ENCODE peak calls at places on chromosome 22, in five cellular contexts. H, V, P, B and N are unnamed samples.

GRCh38 chr22:48473202-48473601 is 1354.5 kb downstream of the BRD1 start:
- DNase-seq in V (no peak), H (no peak), P (no peak), B (no peak), N (no peak)

GRCh38 chr22:30649430-30650007 is 13.9 kb downstream of the SLC35E4 start:
- DNase-seq in V (peak), B (peak), H (no peak), P (peak), N (peak)

GRCh38 chr22:31676700-31677099 is 14.7 kb upstream of the PISD start:
- DNase-seq in V (peak), H (peak), P (peak), B (peak), N (peak)

GRCh38 chr22:19730662-19731360 is 7.5 kb downstream of the GP1BB start:
- DNase-seq in B (peak), P (peak), V (peak), H (peak), N (no peak)

GRCh38 chr22:46561435-46561905 is 24.1 kb upstream of the CELSR1 start:
- DNase-seq in P (peak), V (peak), B (no peak), H (peak), N (peak)

GRCh38 chr22:48372395-48372794 is 1455.3 kb downstream of the BRD1 start:
- DNase-seq in V (peak), P (no peak), B (no peak), H (no peak), N (no peak)

GRCh38 chr22:19921544-19922081 is 20.0 kb upstream of the COMT start:
- DNase-seq in B (no peak), H (no peak), V (no peak), P (no peak), N (no peak)

GRCh38 chr22:24834845-24835570 is 29.0 kb downstream of the SGSM1 start:
- DNase-seq in P (peak), B (peak), H (no peak), V (peak), N (no peak)

GRCh38 chr22:36152088-36152487 is 8.5 kb downstream of the APOL3 start:
- DNase-seq in H (no peak), P (no peak), V (no peak), B (no peak), N (no peak)

GRCh38 chr22:46501701-46502100 is 35.7 kb downstream of the CELSR1 start:
- DNase-seq in B (peak), P (peak), H (no peak), V (no peak), N (peak)

GRCh38 chr22:30178180-30179126 is 68.1 kb downstream of the LIF start:
- DNase-seq in P (no peak), H (no peak), B (no peak), V (no peak), N (no peak)

GRCh38 chr22:26066534-26066933 is 102.7 kb upstream of the SEZ6L start:
- DNase-seq in H (no peak), B (no peak), V (peak), P (no peak), N (no peak)

GRCh38 chr22:46075764-46076531 is 74.4 kb upstream of the PPARA start:
- DNase-seq in H (no peak), B (no peak), V (no peak), P (no peak), N (no peak)

GRCh38 chr22:48478529-48479265 is 1349.0 kb downstream of the BRD1 start:
- DNase-seq in V (no peak), B (no peak), P (no peak), H (no peak), N (no peak)

GRCh38 chr22:29306830-29307657 is 594 bp downstream of the GAS2L1 start:
- DNase-seq in H (peak), V (peak), P (peak), B (peak), N (no peak)

GRCh38 chr22:41403532-41404318 is 22.0 kb downstream of the TEF start:
- DNase-seq in H (peak), B (peak), V (peak), P (peak), N (peak)
- H3K4me2 ChIP-seq in H (peak), B (peak), V (no peak), P (no peak), N (peak)

GRCh38 chr22:49517721-49518120 is 310.0 kb downstream of the BRD1 start:
- DNase-seq in V (no peak), P (no peak), B (no peak), H (no peak), N (no peak)
- H3K4me2 ChIP-seq in V (no peak), P (no peak), B (no peak), H (no peak), N (no peak)

DNA sequence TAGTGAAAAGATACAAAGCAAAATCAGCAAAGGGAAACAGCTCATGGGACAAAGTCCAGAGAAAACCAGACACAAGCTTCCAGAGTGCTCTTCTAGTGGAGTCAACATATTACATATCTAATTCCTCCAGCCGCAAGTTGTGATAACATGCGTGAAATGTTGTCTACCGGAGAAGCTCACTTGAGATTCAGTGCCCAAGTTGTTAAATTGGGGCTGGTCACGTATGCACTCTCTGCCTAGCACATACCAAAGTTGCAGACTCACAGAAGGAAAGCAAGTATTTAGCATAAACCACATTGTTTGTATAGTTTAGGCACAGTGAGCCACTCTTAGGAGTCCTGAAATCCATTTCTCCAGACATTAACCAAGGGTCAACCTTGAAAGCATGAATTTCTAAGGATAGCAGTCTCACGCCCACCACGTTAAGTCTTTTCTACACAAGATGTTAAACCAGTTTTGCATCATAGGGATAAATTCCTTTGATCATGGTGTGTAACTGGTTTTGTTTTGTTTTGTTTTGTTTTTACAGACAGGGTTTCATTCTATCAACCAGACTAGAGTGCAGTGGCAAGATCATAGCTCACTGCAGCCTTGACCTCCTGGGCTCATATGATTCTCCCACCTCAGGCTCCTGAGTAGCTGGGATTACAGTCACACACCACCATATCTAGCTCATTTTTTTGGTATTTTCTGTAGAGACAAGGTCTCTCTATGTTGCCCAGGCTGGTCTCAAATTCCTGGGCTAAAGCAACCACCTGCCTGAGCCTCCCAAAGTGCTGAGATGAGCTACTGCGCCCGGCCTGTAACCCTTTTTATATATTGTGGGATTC is 39.5 kb upstream of the EP300 start:
- DNase-seq in B (peak), H (no peak), V (peak), P (peak), N (peak)
- H3K4me2 ChIP-seq in B (peak), H (peak), V (no peak), P (peak), N (peak)

GRCh38 chr22:35066768-35067167 is 810 bp downstream of the ISX start:
- DNase-seq in V (no peak), B (no peak), H (no peak), P (no peak), N (no peak)
- H3K4me2 ChIP-seq in V (no peak), B (no peak), H (no peak), P (no peak), N (no peak)

DNA sequence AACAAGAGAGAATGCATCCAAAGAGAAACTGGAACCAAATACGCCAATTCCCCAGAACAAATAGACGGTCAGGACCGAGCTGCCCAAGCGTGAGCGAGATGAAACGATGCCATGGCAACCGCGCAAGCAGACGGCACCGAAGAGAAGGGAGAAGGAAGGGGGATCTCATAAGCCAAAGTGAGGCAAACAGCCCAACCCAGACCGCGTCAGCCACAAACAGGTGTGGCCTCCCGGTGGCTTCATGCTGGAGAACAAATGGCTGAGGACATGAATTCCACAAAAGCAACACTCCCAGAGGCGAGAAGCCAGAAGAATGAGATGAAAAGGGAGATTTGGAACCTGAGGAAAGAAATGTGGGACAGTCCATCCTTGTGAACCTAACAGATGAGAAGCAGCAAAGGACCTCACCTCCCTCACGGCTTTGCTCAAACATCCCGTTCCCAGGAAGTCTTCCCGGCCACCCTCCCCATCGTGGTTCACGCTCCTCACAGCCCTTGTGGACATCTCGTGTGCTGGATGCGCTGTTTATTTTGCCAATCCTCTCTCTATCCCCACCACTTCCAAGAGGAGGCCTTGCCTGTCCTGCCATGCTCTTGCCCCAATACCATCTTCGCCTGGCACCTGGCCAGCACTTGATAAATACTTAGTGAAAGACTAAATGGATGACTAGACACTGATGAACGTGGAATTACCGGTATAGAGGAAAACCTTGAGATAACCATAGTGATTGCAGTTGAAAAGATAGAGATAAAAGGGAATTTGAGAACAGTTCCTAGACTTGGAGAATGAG is 89.2 kb upstream of the RTL6 start:
- DNase-seq in P (peak), B (no peak), H (no peak), V (peak), N (peak)
- H3K4me2 ChIP-seq in P (peak), B (peak), H (no peak), V (no peak), N (peak)

DNA sequence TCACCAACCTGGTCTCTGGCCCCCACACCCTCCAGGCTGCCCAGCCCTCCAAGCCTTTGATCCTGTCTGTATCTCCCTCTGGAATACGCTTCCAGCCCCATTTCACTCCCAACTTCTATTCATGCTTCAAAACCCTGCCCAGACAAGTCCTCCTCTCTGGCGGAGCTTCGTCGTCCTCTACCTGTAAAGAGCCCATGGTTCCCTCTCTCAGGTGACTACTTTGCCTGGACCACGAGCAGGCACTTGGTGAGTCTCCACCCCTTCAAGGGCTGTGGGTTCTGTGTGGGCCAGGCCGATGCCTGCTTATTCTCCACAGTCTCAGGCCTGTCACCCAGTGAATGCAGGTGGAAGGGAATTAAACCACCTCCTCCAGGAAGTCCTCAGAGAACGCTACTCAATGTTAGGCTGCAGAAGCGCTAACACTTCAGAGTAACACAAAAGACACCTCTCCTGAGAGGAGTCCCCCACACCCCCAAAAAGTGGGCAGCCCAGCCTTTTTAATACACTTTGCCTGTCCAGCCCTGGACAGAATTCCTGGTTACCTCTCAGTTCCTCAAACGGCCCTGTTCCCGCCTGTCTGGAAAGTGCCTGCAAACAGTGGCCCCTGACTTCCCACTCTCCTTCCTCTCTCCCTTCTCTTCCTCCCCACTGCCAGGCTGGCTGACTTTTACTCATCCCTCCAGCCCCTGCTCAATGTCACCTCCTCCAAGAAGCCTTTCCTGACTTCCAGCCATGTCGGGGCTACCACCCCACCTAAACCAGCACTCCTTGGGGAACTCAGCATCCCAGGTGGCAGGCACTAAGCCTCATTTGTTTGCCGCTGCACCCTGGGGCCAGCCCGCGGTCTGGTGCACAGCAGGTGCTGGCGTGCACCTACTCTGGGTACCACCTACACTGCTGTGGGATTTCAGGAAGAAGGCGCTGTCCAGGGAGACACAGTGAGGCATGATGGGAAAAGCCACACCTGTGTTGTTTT is 9.0 kb downstream of the RAC2 start:
- DNase-seq in H (no peak), V (no peak), P (no peak), B (no peak), N (no peak)
- H3K4me2 ChIP-seq in H (no peak), V (no peak), P (no peak), B (no peak), N (no peak)

DNA sequence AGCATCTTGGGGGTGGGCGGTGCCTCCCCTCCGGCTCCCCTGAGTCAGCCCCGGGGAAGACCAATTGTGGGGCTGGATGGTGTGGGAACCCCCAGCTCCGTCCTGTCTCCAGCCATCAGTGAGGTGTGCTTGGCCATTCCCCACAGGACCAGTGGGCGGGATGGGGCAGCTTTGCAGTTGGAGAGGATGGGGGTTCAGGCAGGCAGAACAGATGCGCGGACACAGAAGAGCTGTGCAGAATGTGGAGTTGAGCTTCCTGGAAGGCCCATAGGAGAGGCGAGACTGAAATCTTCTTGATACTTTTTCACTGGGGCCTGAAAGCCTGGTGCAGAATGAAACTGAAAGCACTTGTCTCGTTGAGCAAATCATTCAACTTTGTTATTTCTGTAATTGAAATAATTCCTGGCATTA is 23.8 kb downstream of the PARVB start:
- DNase-seq in H (no peak), P (no peak), B (no peak), V (no peak), N (no peak)
- H3K4me2 ChIP-seq in H (no peak), P (no peak), B (no peak), V (no peak), N (no peak)

GRCh38 chr22:43381693-43382092 is 30.1 kb upstream of the MPPED1 start:
- DNase-seq in H (no peak), P (peak), B (peak), V (no peak), N (no peak)

GRCh38 chr22:43376765-43377485 is 33.8 kb upstream of the SCUBE1 start:
- DNase-seq in V (peak), H (no peak), P (no peak), B (no peak), N (no peak)

GRCh38 chr22:43377486-43377995 is 34.3 kb upstream of the MPPED1 start:
- DNase-seq in H (no peak), V (no peak), B (peak), P (peak), N (no peak)

GRCh38 chr22:43375951-43376455 is 32.8 kb upstream of the SCUBE1 start:
- DNase-seq in H (no peak), V (no peak), B (no peak), P (peak), N (no peak)

GRCh38 chr22:43378011-43378704 is 33.7 kb upstream of the MPPED1 start:
- DNase-seq in V (peak), B (peak), P (peak), H (no peak), N (no peak)
- H3K4me2 ChIP-seq in V (no peak), B (no peak), P (no peak), H (no peak), N (no peak)

GRCh38 chr22:27766679-27767078 is 34.9 kb downstream of the MN1 start:
- DNase-seq in B (no peak), V (no peak), P (no peak), H (no peak), N (no peak)
- H3K4me2 ChIP-seq in B (no peak), V (no peak), P (no peak), H (no peak), N (no peak)

DNA sequence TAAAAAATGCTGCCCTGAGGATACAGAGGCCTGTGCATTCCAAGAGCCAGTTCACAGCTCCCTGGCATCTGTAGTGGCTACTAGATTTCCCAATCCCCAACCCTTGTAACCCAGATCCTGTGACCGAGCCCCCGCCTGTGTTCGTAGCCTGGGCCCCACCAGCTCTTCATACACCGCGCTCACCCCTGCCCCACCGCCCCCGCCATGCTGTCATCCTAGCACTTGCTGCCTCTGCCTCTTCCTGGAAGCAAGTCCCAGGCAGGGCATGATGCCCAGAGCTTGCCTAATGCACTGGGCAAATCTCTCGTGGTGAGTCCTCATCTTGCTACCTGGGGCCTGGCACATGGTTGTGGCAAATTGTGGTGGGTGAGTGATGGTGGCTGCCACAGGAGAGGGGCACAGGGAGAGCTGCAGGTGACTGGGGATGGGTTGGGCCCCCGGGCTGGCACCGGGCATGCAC is 7.1 kb downstream of the MGAT3 start:
- DNase-seq in P (no peak), V (no peak), H (no peak), B (peak), N (peak)
- H3K4me2 ChIP-seq in P (no peak), V (no peak), H (no peak), B (no peak), N (no peak)